ENCODE peak calls at places on chromosomes 1 and 21, in six cellular contexts. J, T, F, C, K and E are unnamed samples.

GRCh38 chr1:72066431-72066830 is 215.9 kb downstream of the NEGR1 start:
- DNase-seq in J (no peak), T (no peak), F (no peak), C (no peak), K (no peak), E (peak; percentile 17)

GRCh38 chr1:21324368-21325137 is 34.3 kb upstream of the ECE1 start:
- DNase-seq in J (peak; percentile 90), T (peak; percentile 97), F (peak; percentile 88), C (peak; percentile 97), K (peak; percentile 88), E (peak; percentile 93)

GRCh38 chr1:112674986-112675727 is 698 bp downstream of the MOV10 start:
- DNase-seq in J (peak; percentile 22), T (peak; percentile 61), F (peak; percentile 61), C (peak; percentile 76), K (no peak), E (no peak)

GRCh38 chr1:45340816-45341215 is 576 bp upstream of the MUTYH start:
- DNase-seq in J (peak; percentile 10), T (no peak), F (no peak), C (no peak), K (no peak), E (no peak)

GRCh38 chr1:187646536-187647128 is 817.9 kb downstream of the PLA2G4A start:
- DNase-seq in J (no peak), T (no peak), F (no peak), C (no peak), K (no peak), E (no peak)

GRCh38 chr21:43869486-43870325 is 4.7 kb downstream of the AGPAT3 start:
- DNase-seq in J (no peak), T (no peak), F (no peak), C (no peak), K (no peak), E (no peak)

GRCh38 chr1:31014094-31014493 is 51.4 kb downstream of the PUM1 start:
- DNase-seq in J (no peak), T (no peak), F (no peak), C (no peak), K (no peak), E (no peak)

GRCh38 chr1:67367370-67368345 is 60.0 kb downstream of the IL12RB2 start:
- DNase-seq in J (peak; percentile 55), T (peak; percentile 76), F (peak; percentile 54), C (no peak), K (peak; percentile 43), E (peak; percentile 34)

GRCh38 chr1:211738096-211738708 is 62.8 kb upstream of the NEK2 start:
- DNase-seq in J (no peak), T (no peak), F (no peak), C (no peak), K (no peak), E (no peak)

GRCh38 chr1:55310517-55310927 is 95.4 kb upstream of the USP24 start:
- DNase-seq in J (peak; percentile 98), T (no peak), F (no peak), C (no peak), K (peak; percentile 99), E (peak; percentile 92)

GRCh38 chr1:29785137-29785527 is 548.8 kb downstream of the PTPRU start:
- DNase-seq in J (no peak), T (no peak), F (no peak), C (no peak), K (no peak), E (no peak)

GRCh38 chr1:923131-923990 is at the start of gene SAMD11:
- DNase-seq in J (peak; percentile 77), T (peak; percentile 72), F (peak; percentile 85), C (peak; percentile 90), K (peak; percentile 74), E (peak; percentile 88)

GRCh38 chr1:234093107-234093506 is 188.6 kb downstream of the SLC35F3 start:
- DNase-seq in J (no peak), T (no peak), F (no peak), C (no peak), K (no peak), E (no peak)

GRCh38 chr1:88973520-88974137 is 18.8 kb downstream of the KYAT3 start:
- DNase-seq in J (peak; percentile 60), T (no peak), F (no peak), C (no peak), K (peak; percentile 41), E (peak; percentile 58)

GRCh38 chr1:210687582-210688279 is 359.0 kb downstream of the HHAT start:
- DNase-seq in J (no peak), T (no peak), F (no peak), C (no peak), K (no peak), E (no peak)

GRCh38 chr1:228867093-228867950 is 132.0 kb downstream of the RHOU start:
- DNase-seq in J (peak; percentile 10), T (no peak), F (no peak), C (no peak), K (peak; percentile 37), E (peak; percentile 92)

GRCh38 chr21:16176570-16176969 is 446.8 kb downstream of the USP25 start:
- DNase-seq in J (no peak), T (no peak), F (no peak), C (no peak), K (no peak), E (no peak)

GRCh38 chr21:39612233-39613028 is at the start of gene B3GALT5:
- DNase-seq in J (no peak), T (no peak), F (peak; percentile 49), C (no peak), K (no peak), E (peak; percentile 35)

GRCh38 chr1:211326528-211327340 is at the start of gene TRAF5:
- DNase-seq in J (peak; percentile 59), T (peak; percentile 64), F (peak; percentile 61), C (peak; percentile 76), K (no peak), E (peak; percentile 51)

GRCh38 chr21:43847301-43847700 is 17.7 kb upstream of the AGPAT3 start:
- DNase-seq in J (no peak), T (no peak), F (no peak), C (no peak), K (no peak), E (no peak)

GRCh38 chr1:231964241-231964640 is 337.7 kb downstream of the DISC1 start:
- DNase-seq in J (no peak), T (no peak), F (no peak), C (no peak), K (no peak), E (no peak)

GRCh38 chr1:94081566-94082344 is 39.2 kb downstream of the ABCA4 start:
- DNase-seq in J (peak; percentile 69), T (peak; percentile 57), F (no peak), C (no peak), K (peak; percentile 70), E (peak; percentile 55)

GRCh38 chr1:29271724-29272123 is 35.4 kb downstream of the PTPRU start:
- DNase-seq in J (peak; percentile 72), T (peak; percentile 36), F (peak; percentile 64), C (peak; percentile 75), K (peak; percentile 54), E (peak; percentile 60)

GRCh38 chr1:116951175-116951935 is 41.6 kb downstream of the PTGFRN start:
- DNase-seq in J (peak; percentile 92), T (peak; percentile 71), F (no peak), C (no peak), K (peak; percentile 49), E (peak; percentile 33)

GRCh38 chr1:41666991-41667631 is 182.6 kb upstream of the EDN2 start:
- DNase-seq in J (no peak), T (no peak), F (peak; percentile 48), C (no peak), K (no peak), E (no peak)

GRCh38 chr1:41670558-41670957 is 186.1 kb upstream of the EDN2 start:
- DNase-seq in J (no peak), T (no peak), F (no peak), C (no peak), K (peak; percentile 63), E (peak; percentile 61)

GRCh38 chr1:41665962-41666917 is 181.8 kb upstream of the EDN2 start:
- DNase-seq in J (no peak), T (no peak), F (peak; percentile 36), C (no peak), K (no peak), E (no peak)

GRCh38 chr1:41671116-41671755 is 186.8 kb upstream of the EDN2 start:
- DNase-seq in J (no peak), T (no peak), F (no peak), C (no peak), K (no peak), E (no peak)

DNA sequence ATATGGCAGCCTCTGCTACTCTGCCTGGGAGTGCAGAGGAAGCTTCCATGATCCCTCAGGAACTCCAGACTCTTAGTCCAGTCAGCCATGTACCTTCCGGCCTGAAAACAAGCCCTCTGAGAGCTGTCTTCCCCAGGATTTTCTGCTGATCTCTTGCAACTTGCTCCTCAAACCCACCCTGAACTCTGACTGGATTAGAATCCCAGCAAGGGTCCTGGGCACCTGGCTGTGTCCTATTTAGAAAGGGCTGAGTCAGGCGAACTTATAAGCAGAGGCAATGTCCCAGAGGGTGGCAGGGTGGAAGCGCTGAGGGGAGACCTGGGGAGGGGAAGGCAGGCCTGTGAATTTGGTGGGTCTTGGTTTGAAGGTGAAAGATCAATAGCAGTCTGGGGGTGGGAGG is 184.5 kb upstream of the EDN2 start:
- DNase-seq in J (no peak), T (no peak), F (no peak), C (no peak), K (no peak), E (no peak)
- H3K4me3 ChIP-seq in J (no peak overlapping the region), T (no peak overlapping the region), F (no peak overlapping the region), C (no peak overlapping the region), K (no peak overlapping the region), E (no peak overlapping the region)

GRCh38 chr1:2465371-2466269 is 10.5 kb upstream of the PLCH2 start:
- DNase-seq in J (no peak), T (no peak), F (no peak), C (no peak), K (no peak), E (no peak)
- TF ChIP-seq CTCF in J (no peak), T (no peak), F (no peak), C (no peak), K (no peak), E (no peak)

GRCh38 chr21:41112740-41113692 is 54.9 kb upstream of the BACE2 start:
- DNase-seq in J (peak; percentile 75), T (no peak), F (no peak), C (no peak), K (peak; percentile 80), E (peak; percentile 39)
- H3K4me3 ChIP-seq in J (no peak overlapping the region), T (no peak overlapping the region), F (no peak overlapping the region), C (peak overlapping the region; percentile 12), K (peak overlapping the region; percentile 44), E (no peak overlapping the region)

GRCh38 chr1:84892657-84893618 is at the start of gene LPAR3:
- DNase-seq in J (peak; percentile 25), T (no peak), F (peak; percentile 76), C (no peak), K (no peak), E (peak; percentile 48)
- TF ChIP-seq CTCF in J (no peak), T (no peak), F (no peak), C (no peak), K (no peak), E (no peak)

GRCh38 chr1:2785631-2786328 is 15.7 kb downstream of the TTC34 start:
- DNase-seq in J (no peak), T (no peak), F (no peak), C (peak; percentile 61), K (no peak), E (no peak)
- H3K4me3 ChIP-seq in J (no peak overlapping the region), T (no peak overlapping the region), F (no peak overlapping the region), C (no peak overlapping the region), K (no peak overlapping the region), E (no peak overlapping the region)

GRCh38 chr1:111516008-111516535 is 12.6 kb upstream of the ADORA3 start:
- DNase-seq in J (peak; percentile 89), T (peak; percentile 46), F (no peak), C (peak; percentile 82), K (peak; percentile 31), E (peak; percentile 45)
- TF ChIP-seq CTCF in J (peak; percentile 33), T (peak; percentile 15), F (no peak), C (peak; percentile 18), K (peak; percentile 56), E (no peak)

GRCh38 chr1:27727126-27727525 is 1.4 kb downstream of the FAM76A start:
- DNase-seq in J (peak; percentile 49), T (no peak), F (no peak), C (no peak), K (peak; percentile 18), E (peak; percentile 16)
- H3K4me3 ChIP-seq in J (peak overlapping the region; percentile 89), T (no peak overlapping the region), F (peak overlapping the region; percentile 95), C (peak overlapping the region; percentile 94), K (peak overlapping the region; percentile 86), E (peak overlapping the region; percentile 88)